ENCODE peak calls at places on chromosomes 12 and 14, in eight cellular contexts. One of them, this sample, is unnamed.

GRCh38 chr12:15600223-15600935 is 188.8 kb downstream of the EPS8 start:
- DNase-seq in cardiac fibroblast: no peak
- DNase-seq in A549: no peak
- DNase-seq in cardiac muscle cell: no peak
- DNase-seq in colonic mucosa: no peak
- DNase-seq in epithelial cell of esophagus: peak; percentile 73
- DNase-seq in AG04450: no peak
- DNase-seq in astrocyte of the cerebellum: no peak
- DNase-seq in this sample: no peak

GRCh38 chr14:75389679-75390078 is 38.1 kb upstream of the JDP2 start:
- DNase-seq in cardiac muscle cell: no peak
- DNase-seq in astrocyte of the cerebellum: no peak
- DNase-seq in cardiac fibroblast: no peak
- DNase-seq in AG04450: no peak
- DNase-seq in epithelial cell of esophagus: peak; percentile 30
- DNase-seq in colonic mucosa: no peak
- DNase-seq in A549: no peak
- DNase-seq in this sample: no peak

GRCh38 chr12:100234166-100234565 is 32.7 kb downstream of the DEPDC4 start:
- DNase-seq in cardiac fibroblast: peak; percentile 40
- DNase-seq in astrocyte of the cerebellum: no peak
- DNase-seq in cardiac muscle cell: peak; percentile 48
- DNase-seq in A549: no peak
- DNase-seq in colonic mucosa: no peak
- DNase-seq in AG04450: peak; percentile 2
- DNase-seq in epithelial cell of esophagus: peak; percentile 61
- DNase-seq in this sample: no peak

GRCh38 chr12:96156211-96156610 is 38.0 kb upstream of the ELK3 start:
- DNase-seq in cardiac fibroblast: no peak
- DNase-seq in AG04450: no peak
- DNase-seq in epithelial cell of esophagus: no peak
- DNase-seq in A549: no peak
- DNase-seq in cardiac muscle cell: no peak
- DNase-seq in colonic mucosa: no peak
- DNase-seq in astrocyte of the cerebellum: no peak
- DNase-seq in this sample: no peak

GRCh38 chr14:45519770-45520169 is 266.8 kb upstream of the MIS18BP1 start:
- DNase-seq in cardiac muscle cell: no peak
- DNase-seq in A549: no peak
- DNase-seq in epithelial cell of esophagus: no peak
- DNase-seq in AG04450: no peak
- DNase-seq in cardiac fibroblast: no peak
- DNase-seq in colonic mucosa: no peak
- DNase-seq in astrocyte of the cerebellum: no peak
- DNase-seq in this sample: no peak

GRCh38 chr12:14923944-14924343 is 14.4 kb downstream of the ERP27 start:
- DNase-seq in A549: no peak
- DNase-seq in astrocyte of the cerebellum: no peak
- DNase-seq in colonic mucosa: no peak
- DNase-seq in cardiac fibroblast: no peak
- DNase-seq in cardiac muscle cell: no peak
- DNase-seq in epithelial cell of esophagus: no peak
- DNase-seq in AG04450: no peak
- DNase-seq in this sample: no peak

GRCh38 chr12:122138616-122139015 is 35.4 kb downstream of the IL31 start:
- DNase-seq in cardiac muscle cell: no peak
- DNase-seq in AG04450: no peak
- DNase-seq in A549: no peak
- DNase-seq in epithelial cell of esophagus: no peak
- DNase-seq in cardiac fibroblast: no peak
- DNase-seq in colonic mucosa: no peak
- DNase-seq in astrocyte of the cerebellum: no peak
- DNase-seq in this sample: no peak

GRCh38 chr12:113879658-113880057 is 86.5 kb downstream of the RBM19 start:
- DNase-seq in A549: no peak
- DNase-seq in AG04450: no peak
- DNase-seq in astrocyte of the cerebellum: no peak
- DNase-seq in epithelial cell of esophagus: no peak
- DNase-seq in cardiac muscle cell: no peak
- DNase-seq in cardiac fibroblast: no peak
- DNase-seq in colonic mucosa: no peak
- DNase-seq in this sample: no peak

GRCh38 chr14:59677771-59678211 is 101.2 kb upstream of the CCDC175 start:
- DNase-seq in cardiac muscle cell: no peak
- DNase-seq in epithelial cell of esophagus: no peak
- DNase-seq in colonic mucosa: no peak
- DNase-seq in A549: no peak
- DNase-seq in cardiac fibroblast: no peak
- DNase-seq in AG04450: peak; percentile 15
- DNase-seq in astrocyte of the cerebellum: peak; percentile 68
- DNase-seq in this sample: no peak

GRCh38 chr12:5348491-5348890 is 83.4 kb upstream of the NTF3 start:
- DNase-seq in astrocyte of the cerebellum: no peak
- DNase-seq in AG04450: no peak
- DNase-seq in epithelial cell of esophagus: peak; percentile 29
- DNase-seq in A549: no peak
- DNase-seq in colonic mucosa: no peak
- DNase-seq in cardiac fibroblast: no peak
- DNase-seq in cardiac muscle cell: no peak
- DNase-seq in this sample: no peak

GRCh38 chr12:24505366-24506025 is 443.4 kb downstream of the BCAT1 start:
- DNase-seq in cardiac muscle cell: no peak
- DNase-seq in AG04450: no peak
- DNase-seq in astrocyte of the cerebellum: no peak
- DNase-seq in A549: no peak
- DNase-seq in epithelial cell of esophagus: peak; percentile 19
- DNase-seq in colonic mucosa: no peak
- DNase-seq in cardiac fibroblast: no peak
- DNase-seq in this sample: no peak

GRCh38 chr12:1357171-1357570 is 237.2 kb downstream of the FBXL14 start:
- DNase-seq in cardiac muscle cell: peak; percentile 15
- DNase-seq in AG04450: no peak
- DNase-seq in astrocyte of the cerebellum: no peak
- DNase-seq in A549: peak; percentile 10
- DNase-seq in colonic mucosa: no peak
- DNase-seq in epithelial cell of esophagus: no peak
- DNase-seq in cardiac fibroblast: peak; percentile 14
- DNase-seq in this sample: no peak

GRCh38 chr14:105536051-105536450 is 9.7 kb downstream of the TMEM121 start:
- DNase-seq in AG04450: no peak
- DNase-seq in astrocyte of the cerebellum: no peak
- DNase-seq in colonic mucosa: no peak
- DNase-seq in cardiac fibroblast: no peak
- DNase-seq in epithelial cell of esophagus: no peak
- DNase-seq in cardiac muscle cell: no peak
- DNase-seq in A549: no peak
- DNase-seq in this sample: no peak

GRCh38 chr12:2306686-2307249 is 254.0 kb downstream of the CACNA1C start:
- DNase-seq in AG04450: no peak
- DNase-seq in A549: no peak
- DNase-seq in astrocyte of the cerebellum: no peak
- DNase-seq in epithelial cell of esophagus: no peak
- DNase-seq in cardiac muscle cell: no peak
- DNase-seq in colonic mucosa: no peak
- DNase-seq in cardiac fibroblast: no peak
- DNase-seq in this sample: no peak

GRCh38 chr12:16184691-16185090 is 92.8 kb downstream of the SLC15A5 start:
- DNase-seq in colonic mucosa: no peak
- DNase-seq in cardiac muscle cell: peak; percentile 3
- DNase-seq in A549: no peak
- DNase-seq in epithelial cell of esophagus: no peak
- DNase-seq in cardiac fibroblast: no peak
- DNase-seq in AG04450: no peak
- DNase-seq in astrocyte of the cerebellum: no peak
- DNase-seq in this sample: no peak

GRCh38 chr12:119177056-119177325 is 1.7 kb upstream of the HSPB8 start:
- DNase-seq in AG04450: no peak
- DNase-seq in cardiac muscle cell: no peak
- DNase-seq in A549: no peak
- DNase-seq in astrocyte of the cerebellum: no peak
- DNase-seq in cardiac fibroblast: no peak
- DNase-seq in colonic mucosa: no peak
- DNase-seq in epithelial cell of esophagus: no peak
- DNase-seq in this sample: no peak

GRCh38 chr12:119180380-119181040 is 1.8 kb downstream of the HSPB8 start:
- DNase-seq in cardiac muscle cell: peak; percentile 79
- DNase-seq in astrocyte of the cerebellum: no peak
- DNase-seq in epithelial cell of esophagus: peak; percentile 29
- DNase-seq in cardiac fibroblast: peak; percentile 72
- DNase-seq in colonic mucosa: peak; percentile 37
- DNase-seq in A549: peak; percentile 31
- DNase-seq in AG04450: no peak
- DNase-seq in this sample: no peak

GRCh38 chr12:119179335-119180021 is 747 bp downstream of the HSPB8 start:
- DNase-seq in cardiac fibroblast: peak; percentile 55
- DNase-seq in astrocyte of the cerebellum: no peak
- DNase-seq in AG04450: no peak
- DNase-seq in colonic mucosa: no peak
- DNase-seq in epithelial cell of esophagus: peak; percentile 40
- DNase-seq in A549: peak; percentile 69
- DNase-seq in cardiac muscle cell: peak; percentile 44
- DNase-seq in this sample: no peak

GRCh38 chr12:119177724-119178380 is 879 bp upstream of the HSPB8 start:
- DNase-seq in astrocyte of the cerebellum: no peak
- DNase-seq in AG04450: no peak
- DNase-seq in epithelial cell of esophagus: no peak
- DNase-seq in A549: no peak
- DNase-seq in colonic mucosa: no peak
- DNase-seq in cardiac fibroblast: no peak
- DNase-seq in cardiac muscle cell: no peak
- DNase-seq in this sample: no peak

DNA sequence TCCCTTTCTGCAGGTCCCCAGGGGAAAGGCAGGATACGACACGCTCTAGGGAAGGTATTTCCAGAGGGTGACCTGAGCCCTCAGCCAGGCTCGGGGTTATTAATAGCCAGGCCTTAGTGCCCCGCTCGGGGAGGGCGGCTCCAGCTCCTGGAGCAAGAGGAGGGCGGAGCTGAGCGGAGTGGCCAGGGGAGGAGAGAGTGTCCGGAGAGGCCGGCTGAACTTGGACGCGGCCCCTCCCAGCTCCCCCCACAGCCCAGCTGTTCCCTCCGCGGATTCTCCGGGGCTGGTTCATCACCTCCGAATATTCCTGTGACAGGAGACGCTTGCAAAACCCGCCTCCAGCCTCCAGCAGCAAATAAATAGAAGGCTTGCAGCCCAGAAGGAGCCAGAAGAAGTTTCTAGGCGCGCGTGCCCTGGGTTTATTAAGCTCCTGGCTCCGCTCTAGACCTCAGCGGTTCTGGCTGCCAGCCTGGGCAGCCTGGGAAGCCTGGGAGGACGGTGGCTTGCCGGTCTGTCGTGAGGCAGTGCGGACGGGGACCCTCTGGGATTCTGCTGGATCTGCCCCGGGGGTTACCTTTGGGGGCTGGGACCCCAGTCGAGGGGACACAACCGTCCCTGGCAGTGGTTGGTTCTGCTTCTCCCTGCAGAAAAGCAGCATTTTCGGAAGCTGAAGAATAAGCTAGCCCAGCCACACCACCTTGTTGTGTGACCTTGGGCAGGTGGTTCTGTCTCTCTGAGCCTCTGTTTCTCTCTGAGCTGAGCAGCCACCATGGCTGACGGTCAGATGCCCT is at the start of gene HSPB8:
- DNase-seq in AG04450: peak; percentile 88
- DNase-seq in colonic mucosa: peak; percentile 57
- DNase-seq in A549: peak; percentile 76
- DNase-seq in cardiac fibroblast: peak; percentile 98
- DNase-seq in astrocyte of the cerebellum: peak; percentile 38
- DNase-seq in cardiac muscle cell: peak; percentile 97
- DNase-seq in epithelial cell of esophagus: peak; percentile 28
- DNase-seq in this sample: peak; percentile 55
- H3K4me3 ChIP-seq in AG04450: peak within 1 kb of the TSS; percentile 65
- H3K4me3 ChIP-seq in colonic mucosa: peak within 1 kb of the TSS; percentile 28
- H3K4me3 ChIP-seq in A549: peak within 1 kb of the TSS; percentile 42
- H3K4me3 ChIP-seq in cardiac fibroblast: peak within 1 kb of the TSS; percentile 66
- H3K4me3 ChIP-seq in astrocyte of the cerebellum: peak within 1 kb of the TSS; percentile 43
- H3K4me3 ChIP-seq in cardiac muscle cell: peak within 1 kb of the TSS; percentile 40
- H3K4me3 ChIP-seq in epithelial cell of esophagus: peak within 1 kb of the TSS; percentile 42
- H3K4me3 ChIP-seq in this sample: peak within 1 kb of the TSS; percentile 58

GRCh38 chr12:30134229-30134628 is 350.5 kb upstream of the TMTC1 start:
- DNase-seq in AG04450: no peak
- DNase-seq in astrocyte of the cerebellum: no peak
- DNase-seq in epithelial cell of esophagus: peak; percentile 3
- DNase-seq in colonic mucosa: no peak
- DNase-seq in A549: peak; percentile 49
- DNase-seq in cardiac muscle cell: no peak
- DNase-seq in cardiac fibroblast: no peak
- DNase-seq in this sample: no peak
- TF ChIP-seq CTCF in AG04450: no peak
- TF ChIP-seq CTCF in astrocyte of the cerebellum: no peak
- TF ChIP-seq CTCF in epithelial cell of esophagus: no peak
- TF ChIP-seq CTCF in colonic mucosa: no peak
- TF ChIP-seq CTCF in A549: no peak
- TF ChIP-seq CTCF in cardiac muscle cell: no peak
- TF ChIP-seq CTCF in cardiac fibroblast: peak; percentile 4
- TF ChIP-seq CTCF in this sample: no peak

GRCh38 chr14:94583557-94583956 is 2.3 kb downstream of the SERPINA5 start:
- DNase-seq in AG04450: no peak
- DNase-seq in epithelial cell of esophagus: no peak
- DNase-seq in colonic mucosa: no peak
- DNase-seq in A549: no peak
- DNase-seq in cardiac fibroblast: no peak
- DNase-seq in astrocyte of the cerebellum: no peak
- DNase-seq in cardiac muscle cell: no peak
- DNase-seq in this sample: no peak

GRCh38 chr14:94582199-94582750 is 1.0 kb downstream of the SERPINA5 start:
- DNase-seq in AG04450: no peak
- DNase-seq in A549: no peak
- DNase-seq in cardiac fibroblast: no peak
- DNase-seq in cardiac muscle cell: no peak
- DNase-seq in epithelial cell of esophagus: no peak
- DNase-seq in astrocyte of the cerebellum: no peak
- DNase-seq in colonic mucosa: no peak
- DNase-seq in this sample: no peak

GRCh38 chr14:94578712-94579111 is 2.5 kb upstream of the SERPINA5 start:
- DNase-seq in astrocyte of the cerebellum: no peak
- DNase-seq in epithelial cell of esophagus: no peak
- DNase-seq in AG04450: no peak
- DNase-seq in A549: no peak
- DNase-seq in cardiac muscle cell: no peak
- DNase-seq in colonic mucosa: no peak
- DNase-seq in cardiac fibroblast: no peak
- DNase-seq in this sample: no peak

GRCh38 chr14:94582851-94583250 is 1.6 kb downstream of the SERPINA5 start:
- DNase-seq in epithelial cell of esophagus: no peak
- DNase-seq in cardiac fibroblast: no peak
- DNase-seq in cardiac muscle cell: no peak
- DNase-seq in astrocyte of the cerebellum: no peak
- DNase-seq in AG04450: no peak
- DNase-seq in A549: no peak
- DNase-seq in colonic mucosa: no peak
- DNase-seq in this sample: no peak

GRCh38 chr14:94581127-94581999 is at the start of gene SERPINA5:
- DNase-seq in colonic mucosa: no peak
- DNase-seq in epithelial cell of esophagus: no peak
- DNase-seq in AG04450: no peak
- DNase-seq in A549: no peak
- DNase-seq in cardiac muscle cell: peak; percentile 73
- DNase-seq in astrocyte of the cerebellum: no peak
- DNase-seq in cardiac fibroblast: peak; percentile 59
- DNase-seq in this sample: peak; percentile 30
- H3K4me3 ChIP-seq in colonic mucosa: no peak within 1 kb of the TSS
- H3K4me3 ChIP-seq in epithelial cell of esophagus: no peak within 1 kb of the TSS
- H3K4me3 ChIP-seq in AG04450: no peak within 1 kb of the TSS
- H3K4me3 ChIP-seq in A549: no peak within 1 kb of the TSS
- H3K4me3 ChIP-seq in cardiac muscle cell: no peak within 1 kb of the TSS
- H3K4me3 ChIP-seq in astrocyte of the cerebellum: no peak within 1 kb of the TSS
- H3K4me3 ChIP-seq in cardiac fibroblast: no peak within 1 kb of the TSS
- H3K4me3 ChIP-seq in this sample: no peak within 1 kb of the TSS

GRCh38 chr12:48972213-48973021 is 882 bp upstream of the WNT10B start:
- DNase-seq in cardiac muscle cell: no peak
- DNase-seq in AG04450: no peak
- DNase-seq in A549: no peak
- DNase-seq in epithelial cell of esophagus: no peak
- DNase-seq in cardiac fibroblast: no peak
- DNase-seq in colonic mucosa: no peak
- DNase-seq in astrocyte of the cerebellum: no peak
- DNase-seq in this sample: no peak
- TF ChIP-seq CTCF in cardiac muscle cell: no peak
- TF ChIP-seq CTCF in AG04450: peak; percentile 9
- TF ChIP-seq CTCF in A549: no peak
- TF ChIP-seq CTCF in epithelial cell of esophagus: no peak
- TF ChIP-seq CTCF in cardiac fibroblast: no peak
- TF ChIP-seq CTCF in colonic mucosa: no peak
- TF ChIP-seq CTCF in astrocyte of the cerebellum: no peak
- TF ChIP-seq CTCF in this sample: peak; percentile 30